ENCODE peak calls at places on chromosomes 2 and 18, in six cellular contexts. B, Q, T, Y, E and F are unnamed samples.

GRCh38 chr2:174025271-174026121 is 60.3 kb upstream of the SP3 start:
- DNase-seq in B (peak; percentile 41), Q (peak; percentile 72), T (peak; percentile 49), Y (no peak), E (no peak), F (peak; percentile 97)

GRCh38 chr2:188937228-188938220 is 36.6 kb upstream of the COL3A1 start:
- DNase-seq in B (peak; percentile 8), Q (peak; percentile 51), T (peak; percentile 31), Y (no peak), E (no peak), F (peak; percentile 95)

GRCh38 chr2:200483729-200484198 is 26.1 kb downstream of the KCTD18 start:
- DNase-seq in B (no peak), Q (peak; percentile 12), T (no peak), Y (peak; percentile 26), E (no peak), F (peak; percentile 39)

GRCh38 chr2:159090514-159091201 is 122.2 kb downstream of the TANC1 start:
- DNase-seq in B (peak; percentile 54), Q (peak; percentile 78), T (peak; percentile 51), Y (no peak), E (no peak), F (peak; percentile 66)

GRCh38 chr2:114384441-114384840 is 58.0 kb upstream of the DPP10 start:
- DNase-seq in B (no peak), Q (no peak), T (no peak), Y (no peak), E (no peak), F (no peak)

GRCh38 chr18:39051013-39051412 is 1485.4 kb upstream of the CELF4 start:
- DNase-seq in B (no peak), Q (peak; percentile 43), T (no peak), Y (no peak), E (no peak), F (no peak)

GRCh38 chr2:43736637-43737036 is 37.2 kb upstream of the DYNC2LI1 start:
- DNase-seq in B (no peak), Q (no peak), T (no peak), Y (no peak), E (no peak), F (no peak)

GRCh38 chr2:225590932-225591331 is 191.4 kb downstream of the NYAP2 start:
- DNase-seq in B (no peak), Q (no peak), T (no peak), Y (no peak), E (no peak), F (no peak)

GRCh38 chr2:177235855-177236437 is 23.4 kb downstream of the HNRNPA3 start:
- DNase-seq in B (no peak), Q (no peak), T (no peak), Y (no peak), E (no peak), F (no peak)

GRCh38 chr18:50427896-50428295 is 53.0 kb downstream of the SKA1 start:
- DNase-seq in B (no peak), Q (no peak), T (no peak), Y (no peak), E (no peak), F (no peak)

GRCh38 chr18:23284629-23285028 is 149.3 kb downstream of the CABLES1 start:
- DNase-seq in B (no peak), Q (no peak), T (no peak), Y (no peak), E (no peak), F (no peak)